ENCODE peak calls at places on chromosomes 12 and 14, in five cellular contexts. X is neural crest cell, D is lower leg skin, Z is K562, Q is endothelial cell. F is an unnamed sample.

GRCh38 chr12:21615441-21615840 is 10.8 kb upstream of the GYS2 start:
- DNase-seq in X (no peak), D (no peak), Z (no peak), Q (no peak), F (no peak)

GRCh38 chr14:60482743-60483142 is 3.1 kb downstream of the C14orf39 start:
- DNase-seq in X (no peak), D (no peak), Z (no peak), Q (no peak), F (no peak)

GRCh38 chr12:69851976-69852375 is 26.9 kb downstream of the MYRFL start:
- DNase-seq in X (no peak), D (no peak), Z (no peak), Q (no peak), F (no peak)

GRCh38 chr12:67430708-67431335 is 161.7 kb downstream of the CAND1 start:
- DNase-seq in X (no peak), D (peak; percentile 65), Z (no peak), Q (no peak), F (no peak)

GRCh38 chr12:112686373-112686772 is 105.2 kb upstream of the RPH3A start:
- DNase-seq in X (no peak), D (no peak), Z (no peak), Q (no peak), F (peak; percentile 61)

GRCh38 chr12:132224484-132224883 is 80.2 kb downstream of the NOC4L start:
- DNase-seq in X (no peak), D (no peak), Z (no peak), Q (no peak), F (no peak)

GRCh38 chr12:51326762-51327439 is 2.9 kb upstream of the BIN2 start:
- DNase-seq in X (no peak), D (peak; percentile 37), Z (peak; percentile 56), Q (no peak), F (no peak)

GRCh38 chr12:12819752-12820311 is 6.7 kb downstream of the DDX47 start:
- DNase-seq in X (no peak), D (no peak), Z (no peak), Q (no peak), F (peak; percentile 85)

GRCh38 chr12:109393437-109394345 is 46.0 kb downstream of the MYO1H start:
- DNase-seq in X (peak; percentile 26), D (peak; percentile 27), Z (peak; percentile 75), Q (peak; percentile 40), F (no peak)

GRCh38 chr12:51395283-51396230 is 4.4 kb upstream of the GALNT6 start:
- DNase-seq in X (no peak), D (no peak), Z (peak; percentile 92), Q (no peak), F (no peak)

GRCh38 chr14:38079268-38079667 is 128.4 kb upstream of the SSTR1 start:
- DNase-seq in X (no peak), D (no peak), Z (no peak), Q (no peak), F (peak; percentile 89)

DNA sequence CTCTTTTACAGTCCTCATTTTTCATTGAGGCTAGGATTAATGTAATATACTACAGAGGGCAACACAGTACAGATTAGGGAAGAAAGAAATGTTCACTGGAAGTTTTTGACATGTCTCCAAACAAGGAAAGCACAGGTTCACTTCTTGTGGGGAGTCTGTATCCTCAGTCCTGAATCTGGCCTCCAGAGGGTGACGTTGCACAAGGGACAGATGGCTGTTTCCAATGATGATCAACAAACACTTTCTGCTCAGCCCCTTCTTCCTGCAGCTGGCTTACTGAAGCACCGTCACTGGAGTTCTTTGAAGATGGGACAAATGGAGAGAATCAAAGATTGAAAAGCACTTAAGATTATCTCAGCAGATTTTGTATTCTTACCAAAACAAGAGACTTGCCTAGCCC is 123.3 kb upstream of the OR4E1 start:
- DNase-seq in X (no peak), D (no peak), Z (no peak), Q (peak; percentile 28), F (no peak)
- TF ChIP-seq CTCF in X (no peak), D (no peak), Z (no peak), Q (no peak), F (peak; percentile 13)

GRCh38 chr14:105021656-105022275 is 883 bp upstream of the CDCA4 start:
- DNase-seq in X (peak; percentile 25), D (no peak), Z (peak; percentile 32), Q (peak; percentile 39), F (no peak)
- TF ChIP-seq CTCF in X (no peak), D (no peak), Z (peak; percentile 33), Q (no peak), F (peak; percentile 22)

GRCh38 chr14:84361476-84361875 is 1168.5 kb upstream of the FLRT2 start:
- DNase-seq in X (no peak), D (no peak), Z (no peak), Q (no peak), F (no peak)
- TF ChIP-seq CTCF in X (no peak), D (no peak), Z (no peak), Q (no peak), F (no peak)

GRCh38 chr14:93186461-93186860 is 1.3 kb downstream of the LYSET start:
- DNase-seq in X (no peak), D (no peak), Z (no peak), Q (no peak), F (no peak)

GRCh38 chr14:93185333-93185688 is 194 bp downstream of the LYSET start:
- DNase-seq in X (no peak), D (no peak), Z (no peak), Q (no peak), F (no peak)

GRCh38 chr14:93186961-93187360 is 1.8 kb downstream of the LYSET start:
- DNase-seq in X (no peak), D (no peak), Z (no peak), Q (no peak), F (no peak)

GRCh38 chr14:93183596-93184317 is 940 bp downstream of the MOAP1 start:
- DNase-seq in X (no peak), D (no peak), Z (no peak), Q (no peak), F (no peak)

GRCh38 chr14:93184391-93185332 is at the start of the genes LYSET and MOAP1:
- DNase-seq in X (peak; percentile 80), D (peak; percentile 78), Z (peak; percentile 87), Q (peak; percentile 90), F (no peak)
- TF ChIP-seq CTCF in X (peak; percentile 54), D (no peak), Z (peak; percentile 11), Q (peak; percentile 18), F (peak; percentile 14)